ENCODE peak calls at places on chromosomes 11 and 22, in eight cellular contexts. One of them, this sample, is unnamed.

GRCh38 chr11:119618208-119618909 is 110.6 kb downstream of the NECTIN1 start:
- DNase-seq in endothelial cell of umbilical vein: peak
- DNase-seq in tibial nerve: no peak
- DNase-seq in esophagus muscularis mucosa: no peak
- DNase-seq in IMR-90: no peak
- DNase-seq in uterus: no peak
- DNase-seq in A549: no peak
- DNase-seq in Peyer's patch: peak
- DNase-seq in this sample: no peak

GRCh38 chr22:42304021-42304790 is 33.8 kb upstream of the TCF20 start:
- DNase-seq in uterus: no peak
- DNase-seq in esophagus muscularis mucosa: no peak
- DNase-seq in A549: no peak
- DNase-seq in endothelial cell of umbilical vein: no peak
- DNase-seq in Peyer's patch: no peak
- DNase-seq in IMR-90: no peak
- DNase-seq in tibial nerve: no peak
- DNase-seq in this sample: no peak

GRCh38 chr22:50341977-50342650 is 1.0 kb upstream of the PPP6R2 start:
- DNase-seq in tibial nerve: peak
- DNase-seq in endothelial cell of umbilical vein: peak
- DNase-seq in IMR-90: peak
- DNase-seq in A549: peak
- DNase-seq in uterus: peak
- DNase-seq in esophagus muscularis mucosa: peak
- DNase-seq in Peyer's patch: peak
- DNase-seq in this sample: peak

GRCh38 chr11:46981429-46981828 is 44.9 kb downstream of the CSTPP1 start:
- DNase-seq in Peyer's patch: no peak
- DNase-seq in A549: no peak
- DNase-seq in uterus: no peak
- DNase-seq in IMR-90: no peak
- DNase-seq in endothelial cell of umbilical vein: no peak
- DNase-seq in tibial nerve: no peak
- DNase-seq in esophagus muscularis mucosa: no peak
- DNase-seq in this sample: no peak

GRCh38 chr11:72614381-72614780 is 59.8 kb downstream of the PDE2A start:
- DNase-seq in IMR-90: no peak
- DNase-seq in uterus: no peak
- DNase-seq in esophagus muscularis mucosa: no peak
- DNase-seq in A549: no peak
- DNase-seq in tibial nerve: no peak
- DNase-seq in endothelial cell of umbilical vein: no peak
- DNase-seq in Peyer's patch: no peak
- DNase-seq in this sample: no peak

GRCh38 chr11:57387284-57388030 is 3.0 kb downstream of the PRG2 start:
- DNase-seq in tibial nerve: no peak
- DNase-seq in IMR-90: no peak
- DNase-seq in A549: peak
- DNase-seq in esophagus muscularis mucosa: no peak
- DNase-seq in Peyer's patch: no peak
- DNase-seq in uterus: peak
- DNase-seq in endothelial cell of umbilical vein: peak
- DNase-seq in this sample: peak

GRCh38 chr11:48028909-48029685 is 48.7 kb downstream of the PTPRJ start:
- DNase-seq in A549: no peak
- DNase-seq in Peyer's patch: no peak
- DNase-seq in uterus: no peak
- DNase-seq in tibial nerve: no peak
- DNase-seq in esophagus muscularis mucosa: no peak
- DNase-seq in endothelial cell of umbilical vein: peak
- DNase-seq in IMR-90: peak
- DNase-seq in this sample: no peak

GRCh38 chr11:57405271-57405890 is 14.9 kb upstream of the PRG2 start:
- DNase-seq in Peyer's patch: no peak
- DNase-seq in uterus: no peak
- DNase-seq in endothelial cell of umbilical vein: no peak
- DNase-seq in tibial nerve: no peak
- DNase-seq in A549: no peak
- DNase-seq in IMR-90: no peak
- DNase-seq in esophagus muscularis mucosa: no peak
- DNase-seq in this sample: no peak

GRCh38 chr11:128342511-128343133 is 244.7 kb downstream of the ETS1 start:
- DNase-seq in Peyer's patch: no peak
- DNase-seq in tibial nerve: no peak
- DNase-seq in IMR-90: peak
- DNase-seq in uterus: peak
- DNase-seq in endothelial cell of umbilical vein: peak
- DNase-seq in A549: peak
- DNase-seq in esophagus muscularis mucosa: no peak
- DNase-seq in this sample: no peak

GRCh38 chr11:18748766-18749375 is 22.9 kb upstream of the IGSF22 start:
- DNase-seq in uterus: no peak
- DNase-seq in Peyer's patch: no peak
- DNase-seq in esophagus muscularis mucosa: no peak
- DNase-seq in endothelial cell of umbilical vein: no peak
- DNase-seq in IMR-90: peak
- DNase-seq in A549: no peak
- DNase-seq in tibial nerve: no peak
- DNase-seq in this sample: no peak

GRCh38 chr11:107947904-107948303 is 19.7 kb downstream of the RAB39A start:
- DNase-seq in A549: no peak
- DNase-seq in esophagus muscularis mucosa: no peak
- DNase-seq in tibial nerve: no peak
- DNase-seq in IMR-90: no peak
- DNase-seq in endothelial cell of umbilical vein: no peak
- DNase-seq in Peyer's patch: no peak
- DNase-seq in uterus: no peak
- DNase-seq in this sample: no peak

GRCh38 chr22:47055461-47055860 is 293.0 kb downstream of the TBC1D22A start:
- DNase-seq in A549: no peak
- DNase-seq in endothelial cell of umbilical vein: no peak
- DNase-seq in esophagus muscularis mucosa: no peak
- DNase-seq in Peyer's patch: peak
- DNase-seq in tibial nerve: no peak
- DNase-seq in IMR-90: no peak
- DNase-seq in uterus: no peak
- DNase-seq in this sample: no peak

GRCh38 chr11:27482793-27483192 is 10.2 kb upstream of the LGR4 start:
- DNase-seq in esophagus muscularis mucosa: no peak
- DNase-seq in A549: no peak
- DNase-seq in uterus: no peak
- DNase-seq in tibial nerve: no peak
- DNase-seq in IMR-90: no peak
- DNase-seq in Peyer's patch: no peak
- DNase-seq in endothelial cell of umbilical vein: no peak
- DNase-seq in this sample: no peak

GRCh38 chr22:36741204-36741793 is 34.6 kb downstream of the IFT27 start:
- DNase-seq in A549: peak
- DNase-seq in Peyer's patch: peak
- DNase-seq in endothelial cell of umbilical vein: no peak
- DNase-seq in tibial nerve: no peak
- DNase-seq in IMR-90: no peak
- DNase-seq in uterus: no peak
- DNase-seq in esophagus muscularis mucosa: no peak
- DNase-seq in this sample: no peak

GRCh38 chr11:123249354-123249753 is 54.3 kb upstream of the CLMP start:
- DNase-seq in esophagus muscularis mucosa: no peak
- DNase-seq in Peyer's patch: no peak
- DNase-seq in uterus: no peak
- DNase-seq in tibial nerve: no peak
- DNase-seq in IMR-90: peak
- DNase-seq in endothelial cell of umbilical vein: no peak
- DNase-seq in A549: no peak
- DNase-seq in this sample: no peak

DNA sequence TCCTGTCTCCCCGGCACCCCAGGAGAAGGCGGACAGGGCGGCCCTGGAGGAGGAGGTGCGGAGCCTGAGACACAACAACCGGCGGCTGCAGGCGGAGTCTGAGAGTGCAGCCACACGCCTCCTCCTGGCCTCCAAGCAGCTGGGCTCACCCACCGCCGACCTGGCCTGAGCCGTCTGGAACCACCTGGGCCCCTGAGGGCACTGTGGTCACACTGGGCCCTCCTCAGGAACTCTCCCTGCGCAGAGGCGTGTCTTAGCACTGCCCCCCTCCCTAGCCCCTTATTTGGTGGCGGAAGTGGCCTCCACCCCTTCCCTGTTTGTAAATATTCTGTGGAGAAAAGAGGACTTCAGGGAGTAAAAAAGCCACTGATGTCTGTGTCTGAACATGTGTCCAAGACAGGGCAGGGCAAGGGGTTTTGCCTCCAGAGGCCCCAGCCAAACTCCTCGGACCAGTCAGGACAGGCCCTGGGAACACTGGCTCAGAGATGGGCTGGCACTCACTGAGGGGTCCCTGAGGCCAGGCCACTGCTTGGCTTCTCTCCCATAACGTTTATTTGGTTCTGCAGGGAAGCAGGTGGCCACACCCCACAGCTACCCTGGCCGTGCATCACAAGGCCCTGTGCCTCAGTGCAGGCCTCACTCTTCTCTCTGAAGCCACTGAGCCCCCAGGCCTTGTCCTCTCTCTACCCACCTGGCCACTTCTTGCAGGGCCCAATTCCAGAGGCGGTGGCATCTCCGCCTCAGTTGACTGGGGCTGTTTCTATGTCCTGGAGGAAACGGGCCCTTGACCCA is 12.0 kb downstream of the RELA start:
- DNase-seq in esophagus muscularis mucosa: no peak
- DNase-seq in Peyer's patch: peak
- DNase-seq in endothelial cell of umbilical vein: no peak
- DNase-seq in uterus: no peak
- DNase-seq in A549: no peak
- DNase-seq in IMR-90: no peak
- DNase-seq in tibial nerve: no peak
- DNase-seq in this sample: no peak
- TF ChIP-seq POLR2A in esophagus muscularis mucosa: no peak
- TF ChIP-seq POLR2A in Peyer's patch: no peak
- TF ChIP-seq POLR2A in endothelial cell of umbilical vein: no peak
- TF ChIP-seq POLR2A in uterus: no peak
- TF ChIP-seq POLR2A in A549: no peak
- TF ChIP-seq POLR2A in IMR-90: no peak
- TF ChIP-seq POLR2A in tibial nerve: no peak
- TF ChIP-seq POLR2A in this sample: no peak

GRCh38 chr11:134226806-134227325 is 2.4 kb downstream of the VPS26B start:
- DNase-seq in IMR-90: peak
- DNase-seq in Peyer's patch: no peak
- DNase-seq in A549: no peak
- DNase-seq in tibial nerve: no peak
- DNase-seq in esophagus muscularis mucosa: no peak
- DNase-seq in endothelial cell of umbilical vein: peak
- DNase-seq in uterus: no peak
- DNase-seq in this sample: no peak

GRCh38 chr11:134231958-134232674 is 7.6 kb downstream of the VPS26B start:
- DNase-seq in IMR-90: no peak
- DNase-seq in tibial nerve: no peak
- DNase-seq in esophagus muscularis mucosa: no peak
- DNase-seq in endothelial cell of umbilical vein: no peak
- DNase-seq in Peyer's patch: no peak
- DNase-seq in A549: no peak
- DNase-seq in uterus: no peak
- DNase-seq in this sample: no peak

GRCh38 chr11:134229131-134229790 is 4.8 kb downstream of the VPS26B start:
- DNase-seq in endothelial cell of umbilical vein: no peak
- DNase-seq in IMR-90: no peak
- DNase-seq in tibial nerve: no peak
- DNase-seq in uterus: no peak
- DNase-seq in Peyer's patch: no peak
- DNase-seq in A549: no peak
- DNase-seq in esophagus muscularis mucosa: no peak
- DNase-seq in this sample: no peak

GRCh38 chr11:134230339-134230738 is 5.9 kb downstream of the VPS26B start:
- DNase-seq in A549: no peak
- DNase-seq in IMR-90: no peak
- DNase-seq in Peyer's patch: no peak
- DNase-seq in tibial nerve: no peak
- DNase-seq in endothelial cell of umbilical vein: no peak
- DNase-seq in esophagus muscularis mucosa: no peak
- DNase-seq in uterus: no peak
- DNase-seq in this sample: no peak

DNA sequence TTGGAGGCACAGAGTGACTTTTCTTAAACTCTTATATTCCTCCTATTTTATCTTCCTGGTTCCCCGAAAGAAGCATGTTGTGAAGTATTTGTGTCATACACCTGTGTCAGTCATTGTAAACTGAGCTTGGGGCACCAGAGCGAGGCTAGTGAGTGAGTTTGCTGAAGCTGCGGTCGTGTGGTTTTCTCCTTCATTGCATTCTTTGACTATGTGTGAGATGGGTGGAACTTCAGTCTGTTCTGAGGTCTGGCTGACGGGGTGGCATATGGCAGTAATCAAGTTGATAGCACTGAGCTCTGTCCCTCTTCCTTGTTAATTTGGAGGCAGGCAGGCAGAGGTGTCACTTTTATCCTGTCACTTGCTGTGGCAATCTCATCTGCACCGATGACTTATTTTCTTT is 4.2 kb downstream of the VPS26B start:
- DNase-seq in tibial nerve: no peak
- DNase-seq in uterus: no peak
- DNase-seq in Peyer's patch: no peak
- DNase-seq in endothelial cell of umbilical vein: no peak
- DNase-seq in esophagus muscularis mucosa: no peak
- DNase-seq in IMR-90: no peak
- DNase-seq in A549: no peak
- DNase-seq in this sample: no peak
- TF ChIP-seq POLR2A in tibial nerve: no peak
- TF ChIP-seq POLR2A in uterus: no peak
- TF ChIP-seq POLR2A in Peyer's patch: no peak
- TF ChIP-seq POLR2A in endothelial cell of umbilical vein: no peak
- TF ChIP-seq POLR2A in esophagus muscularis mucosa: no peak
- TF ChIP-seq POLR2A in IMR-90: no peak
- TF ChIP-seq POLR2A in A549: no peak
- TF ChIP-seq POLR2A in this sample: no peak

DNA sequence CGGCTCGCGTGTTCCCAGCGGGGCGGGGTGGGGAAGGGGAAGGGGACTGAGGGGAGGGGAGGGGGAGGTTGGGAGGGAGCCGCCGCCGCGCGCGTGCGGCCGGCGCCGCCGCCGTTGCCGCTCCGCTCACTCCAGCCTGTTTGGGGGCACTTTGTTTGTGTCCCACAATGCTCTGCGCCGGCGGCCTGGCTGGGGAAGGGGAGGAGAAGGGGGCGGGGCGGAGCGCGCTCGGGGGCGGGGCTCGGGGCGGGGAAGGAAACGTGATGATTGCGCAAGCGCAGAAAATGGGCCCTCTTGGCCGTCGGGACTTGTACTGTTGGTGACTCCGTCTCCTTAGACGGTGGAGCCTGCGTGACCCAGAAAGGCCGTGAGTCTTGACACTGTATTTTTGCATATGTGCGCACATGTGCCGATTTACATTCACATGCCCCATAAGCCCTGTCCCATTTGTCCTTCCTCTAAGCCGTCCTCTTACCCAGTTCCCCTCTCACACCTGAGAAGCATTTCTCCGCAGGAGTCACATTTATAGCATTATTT is at the start of gene ZBTB44:
- DNase-seq in Peyer's patch: peak
- DNase-seq in uterus: peak
- DNase-seq in tibial nerve: peak
- DNase-seq in IMR-90: peak
- DNase-seq in A549: peak
- DNase-seq in endothelial cell of umbilical vein: peak
- DNase-seq in esophagus muscularis mucosa: peak
- DNase-seq in this sample: peak
- TF ChIP-seq POLR2A in Peyer's patch: peak
- TF ChIP-seq POLR2A in uterus: peak
- TF ChIP-seq POLR2A in tibial nerve: peak
- TF ChIP-seq POLR2A in IMR-90: no peak
- TF ChIP-seq POLR2A in A549: peak
- TF ChIP-seq POLR2A in endothelial cell of umbilical vein: peak
- TF ChIP-seq POLR2A in esophagus muscularis mucosa: no peak
- TF ChIP-seq POLR2A in this sample: peak

GRCh38 chr11:61429691-61430582 is at the start of the genes CPSF7 and SDHAF2:
- DNase-seq in uterus: peak
- DNase-seq in tibial nerve: peak
- DNase-seq in A549: peak
- DNase-seq in Peyer's patch: peak
- DNase-seq in IMR-90: peak
- DNase-seq in endothelial cell of umbilical vein: peak
- DNase-seq in esophagus muscularis mucosa: peak
- DNase-seq in this sample: peak
- TF ChIP-seq POLR2A in uterus: peak
- TF ChIP-seq POLR2A in tibial nerve: peak
- TF ChIP-seq POLR2A in A549: peak
- TF ChIP-seq POLR2A in Peyer's patch: peak
- TF ChIP-seq POLR2A in IMR-90: peak
- TF ChIP-seq POLR2A in endothelial cell of umbilical vein: peak
- TF ChIP-seq POLR2A in esophagus muscularis mucosa: peak
- TF ChIP-seq POLR2A in this sample: peak